ENCODE peak calls at places on chromosomes 16 and 17, in six cellular contexts. G is stomach, I is suprapubic skin, M is GM23338, H is upper lobe of left lung, V is prostate gland. D is an unnamed sample. For H3K4me1, the result is how much of the 10 kb centered on the place peaks cover.

GRCh38 chr17:12987120-12987519 is 30.7 kb downstream of the ELAC2 start:
- DNase-seq in G (no peak), I (no peak), M (peak), H (no peak), V (no peak), D (no peak)

GRCh38 chr16:9058211-9058610 is 33.2 kb upstream of the HAPSTR1 start:
- DNase-seq in G (no peak), I (no peak), M (no peak), H (no peak), V (no peak), D (no peak)

GRCh38 chr16:57818377-57819055 is 16.2 kb upstream of the KIFC3 start:
- DNase-seq in G (peak), I (no peak), M (no peak), H (no peak), V (peak), D (no peak)

GRCh38 chr16:87956771-87957279 is 5.6 kb downstream of the BANP start:
- DNase-seq in G (no peak), I (no peak), M (peak), H (no peak), V (no peak), D (no peak)

GRCh38 chr17:78374631-78375274 is 3.7 kb upstream of the PGS1 start:
- DNase-seq in G (no peak), I (no peak), M (peak), H (no peak), V (no peak), D (no peak)

GRCh38 chr16:88067530-88068411 is 116.5 kb downstream of the BANP start:
- DNase-seq in G (no peak), I (peak), M (no peak), H (no peak), V (no peak), D (no peak)

GRCh38 chr17:75808549-75808904 is 23.9 kb downstream of the UNK start:
- DNase-seq in G (no peak), I (peak), M (no peak), H (no peak), V (no peak), D (no peak)

GRCh38 chr17:62188713-62189112 is 123.6 kb upstream of the MED13 start:
- DNase-seq in G (peak), I (no peak), M (no peak), H (no peak), V (no peak), D (no peak)

GRCh38 chr17:77128895-77129567 is 11.7 kb upstream of the SEC14L1 start:
- DNase-seq in G (no peak), I (no peak), M (no peak), H (no peak), V (no peak), D (no peak)

GRCh38 chr17:9457005-9457404 is 118.6 kb downstream of the STX8 start:
- DNase-seq in G (no peak), I (no peak), M (no peak), H (no peak), V (no peak), D (no peak)

GRCh38 chr17:7523033-7523432 is 25.8 kb upstream of the TNFSF12 start:
- DNase-seq in G (peak), I (no peak), M (peak), H (peak), V (no peak), D (no peak)

GRCh38 chr17:7838291-7839075 is 4.5 kb downstream of the KDM6B start:
- DNase-seq in G (no peak), I (no peak), M (peak), H (no peak), V (no peak), D (no peak)

GRCh38 chr16:89281189-89281577 is 63.7 kb downstream of the ZNF778 start:
- DNase-seq in G (no peak), I (no peak), M (no peak), H (no peak), V (no peak), D (no peak)

GRCh38 chr16:66881014-66881417 is 701 bp downstream of the PDP2 start:
- DNase-seq in G (no peak), I (no peak), M (peak), H (no peak), V (no peak), D (no peak)

GRCh38 chr17:38917259-38917658 is 8.2 kb upstream of the LASP1NB start:
- DNase-seq in G (no peak), I (no peak), M (no peak), H (no peak), V (no peak), D (no peak)

GRCh38 chr17:4585203-4585939 is 1.0 kb downstream of the SMTNL2 start:
- DNase-seq in G (no peak), I (no peak), M (no peak), H (no peak), V (no peak), D (no peak)

GRCh38 chr17:39027037-39027436 is 59.8 kb upstream of the FBXO47 start:
- DNase-seq in G (peak), I (peak), M (peak), H (peak), V (peak), D (peak)

GRCh38 chr16:22189473-22190168 is 16.5 kb upstream of the EEF2K start:
- DNase-seq in G (peak), I (peak), M (peak), H (peak), V (peak), D (peak)

GRCh38 chr16:80784951-80785350 is 19.4 kb downstream of the CDYL2 start:
- DNase-seq in G (no peak), I (no peak), M (no peak), H (no peak), V (no peak), D (no peak)

GRCh38 chr16:12305081-12305596 is 328.6 kb downstream of the SNX29 start:
- DNase-seq in G (no peak), I (no peak), M (no peak), H (no peak), V (no peak), D (no peak)

GRCh38 chr17:2871720-2872119 is 75.5 kb downstream of the RAP1GAP2 start:
- DNase-seq in G (no peak), I (no peak), M (no peak), H (no peak), V (no peak), D (no peak)

GRCh38 chr17:49278076-49278475 is 47.5 kb upstream of the PHOSPHO1 start:
- DNase-seq in G (no peak), I (no peak), M (no peak), H (peak), V (no peak), D (no peak)

GRCh38 chr17:18181358-18181757 is 2.3 kb upstream of the ALKBH5 start:
- DNase-seq in G (no peak), I (no peak), M (no peak), H (no peak), V (no peak), D (no peak)

GRCh38 chr16:72940886-72941285 is 107.0 kb downstream of the ZFHX3 start:
- DNase-seq in G (no peak), I (peak), M (no peak), H (no peak), V (no peak), D (no peak)

GRCh38 chr17:68288375-68288774 is 2.6 kb downstream of the SLC16A6 start:
- DNase-seq in G (no peak), I (no peak), M (no peak), H (peak), V (no peak), D (no peak)

GRCh38 chr16:85611205-85611454 is 2.0 kb upstream of the GSE1 start:
- DNase-seq in G (no peak), I (no peak), M (no peak), H (no peak), V (no peak), D (no peak)
- TF ChIP-seq POLR2AphosphoS5 in G (no peak), I (no peak), M (no peak), H (no peak), V (no peak), D (no peak)

GRCh38 chr17:1180958-1181768 is 1.4 kb upstream of the ABR start:
- DNase-seq in G (no peak), I (no peak), M (peak), H (no peak), V (no peak), D (no peak)
- H3K4me1 ChIP-seq in G (under half), I (half or more), M (under half), H (under half), V (under half), D (under half)

DNA sequence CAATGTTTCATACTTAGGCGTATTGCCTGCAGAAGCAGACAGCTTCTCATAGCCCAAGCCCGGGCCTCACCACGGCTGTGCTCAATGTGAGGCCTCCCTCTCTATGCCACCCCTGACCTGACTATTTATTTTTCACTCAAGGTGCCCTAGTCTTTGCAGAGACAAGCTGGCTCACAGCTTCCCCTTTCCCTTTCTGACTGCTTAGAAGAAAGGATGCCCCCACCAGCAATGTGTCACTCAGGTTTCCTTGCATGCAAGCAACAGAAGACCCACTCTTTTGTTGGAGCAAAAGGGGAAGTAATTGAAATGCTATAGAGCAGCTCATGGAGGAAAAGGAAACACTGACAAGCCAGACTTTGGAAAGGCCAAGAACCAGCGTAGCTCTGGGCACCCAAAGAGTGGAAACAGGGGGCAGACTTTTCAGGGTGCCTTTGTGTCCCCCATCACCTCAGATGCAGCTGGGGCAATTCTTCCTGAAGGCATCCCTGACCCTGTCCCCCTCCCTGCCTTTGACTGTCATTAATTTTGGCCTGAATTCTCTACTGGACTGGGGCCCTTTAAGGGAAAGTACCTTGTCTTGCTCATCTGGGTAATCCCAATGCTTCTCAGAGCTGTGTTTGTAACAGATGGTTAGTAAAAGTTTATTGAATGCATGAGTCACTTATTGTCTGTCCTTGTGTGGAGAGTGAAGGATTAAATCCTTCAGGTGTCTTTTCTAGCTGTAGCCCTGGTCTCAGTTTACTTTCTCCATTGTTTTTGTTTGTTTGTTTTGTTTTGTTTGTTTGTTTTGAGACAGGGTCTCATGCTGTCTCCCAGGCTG is 17.8 kb downstream of the RGS9 start:
- DNase-seq in G (no peak), I (no peak), M (no peak), H (no peak), V (no peak), D (no peak)
- TF ChIP-seq POLR2AphosphoS5 in G (no peak), I (no peak), M (no peak), H (no peak), V (no peak), D (no peak)

GRCh38 chr17:16383216-16383615 is 2.3 kb downstream of the UBB start:
- DNase-seq in G (no peak), I (no peak), M (no peak), H (no peak), V (no peak), D (no peak)
- H3K4me1 ChIP-seq in G (under half), I (half or more), M (under half), H (under half), V (under half), D (under half)

GRCh38 chr17:82441686-82442487 is 8.7 kb downstream of the CYBC1 start:
- DNase-seq in G (no peak), I (no peak), M (no peak), H (no peak), V (no peak), D (no peak)

GRCh38 chr17:82440991-82441627 is 9.4 kb downstream of the CYBC1 start:
- DNase-seq in G (no peak), I (peak), M (peak), H (no peak), V (no peak), D (no peak)

GRCh38 chr17:82439829-82440365 is 10.7 kb downstream of the CYBC1 start:
- DNase-seq in G (no peak), I (peak), M (no peak), H (no peak), V (no peak), D (no peak)

GRCh38 chr17:82439194-82439828 is 11.2 kb downstream of the CYBC1 start:
- DNase-seq in G (no peak), I (peak), M (no peak), H (no peak), V (no peak), D (no peak)

GRCh38 chr17:82440377-82440981 is 10.1 kb downstream of the CYBC1 start:
- DNase-seq in G (peak), I (peak), M (peak), H (peak), V (no peak), D (no peak)
- TF ChIP-seq POLR2AphosphoS5 in G (no peak), I (no peak), M (peak), H (no peak), V (no peak), D (no peak)

GRCh38 chr17:40348136-40348504 is 16.4 kb downstream of the GJD3 start:
- DNase-seq in G (no peak), I (no peak), M (peak), H (no peak), V (no peak), D (no peak)

GRCh38 chr17:40348562-40349476 is 15.7 kb downstream of the GJD3 start:
- DNase-seq in G (peak), I (no peak), M (no peak), H (peak), V (peak), D (no peak)

GRCh38 chr17:40350410-40351184 is 13.9 kb downstream of the GJD3 start:
- DNase-seq in G (no peak), I (peak), M (peak), H (no peak), V (no peak), D (no peak)

GRCh38 chr17:40351185-40352043 is 13.1 kb downstream of the GJD3 start:
- DNase-seq in G (no peak), I (no peak), M (no peak), H (no peak), V (no peak), D (no peak)

DNA sequence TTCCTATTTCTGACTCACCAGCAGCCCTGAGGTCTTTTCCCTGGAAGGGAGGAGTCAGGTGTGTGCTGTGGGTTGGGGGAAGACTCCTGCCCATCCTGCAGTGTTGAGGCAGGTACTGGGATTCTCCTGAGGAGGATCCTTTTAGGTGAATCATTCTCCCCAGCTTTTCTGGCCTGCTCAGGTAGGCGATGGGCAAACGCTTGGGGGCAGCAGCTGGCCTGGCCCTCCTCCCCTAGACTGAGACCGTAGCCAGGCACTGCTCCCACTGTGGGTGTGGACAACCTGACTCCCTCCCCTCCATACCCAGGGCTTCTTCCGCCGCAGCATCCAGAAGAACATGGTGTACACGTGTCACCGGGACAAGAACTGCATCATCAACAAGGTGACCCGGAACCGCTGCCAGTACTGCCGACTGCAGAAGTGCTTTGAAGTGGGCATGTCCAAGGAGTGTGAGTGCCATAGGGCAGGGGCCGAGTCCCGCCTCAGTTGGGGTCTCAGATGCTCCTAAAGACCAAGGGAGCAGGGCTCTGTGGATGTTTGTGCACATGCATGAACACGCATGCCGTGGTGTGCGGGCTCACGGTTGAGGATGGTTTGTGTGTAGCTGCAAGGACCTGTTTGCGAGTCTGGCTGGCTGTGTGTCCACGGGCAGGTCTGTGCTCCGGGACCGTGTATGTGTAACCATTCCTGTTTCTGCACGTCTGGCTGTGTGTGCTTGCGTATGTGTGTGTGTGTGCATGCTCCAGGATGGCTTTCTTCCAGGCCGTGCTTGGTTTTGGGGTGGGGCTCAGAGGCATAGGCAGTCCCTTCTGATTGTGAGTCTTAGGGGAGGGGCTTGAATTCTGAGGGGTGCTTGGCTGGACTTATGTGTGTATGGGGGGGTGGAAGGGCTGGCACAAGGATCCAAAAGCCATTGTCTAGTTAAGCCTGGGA is 14.8 kb downstream of the GJD3 start:
- DNase-seq in G (peak), I (peak), M (no peak), H (peak), V (peak), D (no peak)
- H3K4me1 ChIP-seq in G (half or more), I (half or more), M (half or more), H (half or more), V (under half), D (half or more)

GRCh38 chr17:79466562-79467350 is 144.1 kb downstream of the RBFOX3 start:
- DNase-seq in G (no peak), I (no peak), M (no peak), H (no peak), V (no peak), D (no peak)
- TF ChIP-seq POLR2AphosphoS5 in G (no peak), I (no peak), M (no peak), H (no peak), V (no peak), D (no peak)